ENCODE peak calls at places on chromosomes 1 and 21, in six cellular contexts. V is stomach, U is heart left ventricle, L is tibial nerve, T is breast epithelium, D is transverse colon. Y is an unnamed sample.

GRCh38 chr1:1092149-1092855 is 18.2 kb upstream of the RNF223 start:
- DNase-seq in V (no peak), L (no peak), T (no peak), U (no peak), D (peak; percentile 5), Y (no peak)

GRCh38 chr1:40802078-40803075 is 18.8 kb downstream of the KCNQ4 start:
- DNase-seq in T (peak; percentile 80), V (peak; percentile 91), D (peak; percentile 90), L (peak; percentile 72), U (peak; percentile 89), Y (peak; percentile 32)

GRCh38 chr1:15153842-15154479 is 414 bp downstream of the TMEM51 start:
- DNase-seq in D (peak; percentile 81), U (peak; percentile 73), T (no peak), V (peak; percentile 73), L (no peak), Y (no peak)

GRCh38 chr21:34533938-34534337 is 21.9 kb upstream of the KCNE1 start:
- DNase-seq in U (no peak), D (no peak), T (no peak), L (no peak), V (no peak), Y (no peak)

GRCh38 chr1:189619682-189620332 is 857.9 kb downstream of the BRINP3 start:
- DNase-seq in D (no peak), V (no peak), U (no peak), T (no peak), L (no peak), Y (no peak)

GRCh38 chr1:23114424-23115079 is 54.1 kb downstream of the LUZP1 start:
- DNase-seq in T (no peak), U (no peak), L (no peak), V (no peak), D (no peak), Y (no peak)

GRCh38 chr21:44304041-44304738 is 4.3 kb downstream of the PFKL start:
- DNase-seq in V (no peak), T (no peak), D (peak; percentile 25), L (no peak), U (no peak), Y (no peak)

GRCh38 chr21:17440955-17441354 is 71.9 kb upstream of the CXADR start:
- DNase-seq in V (no peak), T (no peak), D (no peak), U (no peak), L (no peak), Y (no peak)

GRCh38 chr1:163796394-163796821 is 474.7 kb downstream of the NUF2 start:
- DNase-seq in D (no peak), T (no peak), U (no peak), L (no peak), V (no peak), Y (no peak)

GRCh38 chr1:201385299-201385891 is 7.9 kb upstream of the TNNT2 start:
- DNase-seq in D (peak; percentile 80), V (peak; percentile 85), L (no peak), T (peak; percentile 76), U (peak; percentile 65), Y (no peak)

GRCh38 chr1:246447501-246447900 is 59.6 kb downstream of the SMYD3 start:
- DNase-seq in D (no peak), V (no peak), T (no peak), U (no peak), L (no peak), Y (no peak)

GRCh38 chr1:49298304-49298703 is 521.6 kb upstream of the BEND5 start:
- DNase-seq in U (no peak), L (no peak), T (no peak), V (peak; percentile 34), D (no peak), Y (no peak)

DNA sequence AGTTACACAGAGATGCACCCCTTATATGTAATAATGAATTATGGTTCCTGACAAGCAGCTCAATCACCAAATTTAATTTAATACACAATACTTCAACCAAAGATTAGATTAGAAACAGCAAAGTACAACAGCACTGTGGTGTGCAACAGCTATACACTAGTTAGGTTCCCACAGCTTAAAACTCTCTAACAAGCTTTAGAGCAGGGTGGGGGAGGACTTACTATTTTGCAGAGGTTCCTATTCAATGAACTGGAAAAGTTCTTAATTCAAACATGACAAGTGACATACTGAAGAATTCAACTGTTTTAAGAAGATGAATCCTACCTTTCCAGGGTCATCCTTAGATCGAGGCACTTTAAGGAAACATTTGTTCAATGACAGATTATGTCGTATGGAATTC is 70.2 kb downstream of the FOXJ3 start:
- DNase-seq in T (no peak), U (no peak), L (no peak), V (no peak), D (no peak), Y (no peak)
- TF ChIP-seq POLR2A in T (no peak), U (no peak), L (no peak), V (no peak), D (no peak), Y (no peak)

GRCh38 chr1:220003015-220003414 is 43.3 kb downstream of the EPRS1 start:
- DNase-seq in U (no peak), T (no peak), L (no peak), V (no peak), D (no peak), Y (no peak)
- H3K36me3 ChIP-seq in U (peaks cover 97% of the 10 kb centered on the region), T (no peaks in the 10 kb centered on the region), L (peaks cover 28% of the 10 kb centered on the region), V (peaks cover 100% of the 10 kb centered on the region), D (peaks cover 3% of the 10 kb centered on the region), Y (peaks cover 4% of the 10 kb centered on the region)

GRCh38 chr1:154425172-154425571 is 20.0 kb downstream of the IL6R start:
- DNase-seq in D (no peak), T (no peak), U (no peak), V (no peak), L (no peak), Y (no peak)
- H3K4me1 ChIP-seq in D (peaks cover 82% of the 10 kb centered on the region), T (peaks cover 3% of the 10 kb centered on the region), U (peaks cover 39% of the 10 kb centered on the region), V (peaks cover 97% of the 10 kb centered on the region), L (peaks cover 9% of the 10 kb centered on the region), Y (peaks cover 56% of the 10 kb centered on the region)

DNA sequence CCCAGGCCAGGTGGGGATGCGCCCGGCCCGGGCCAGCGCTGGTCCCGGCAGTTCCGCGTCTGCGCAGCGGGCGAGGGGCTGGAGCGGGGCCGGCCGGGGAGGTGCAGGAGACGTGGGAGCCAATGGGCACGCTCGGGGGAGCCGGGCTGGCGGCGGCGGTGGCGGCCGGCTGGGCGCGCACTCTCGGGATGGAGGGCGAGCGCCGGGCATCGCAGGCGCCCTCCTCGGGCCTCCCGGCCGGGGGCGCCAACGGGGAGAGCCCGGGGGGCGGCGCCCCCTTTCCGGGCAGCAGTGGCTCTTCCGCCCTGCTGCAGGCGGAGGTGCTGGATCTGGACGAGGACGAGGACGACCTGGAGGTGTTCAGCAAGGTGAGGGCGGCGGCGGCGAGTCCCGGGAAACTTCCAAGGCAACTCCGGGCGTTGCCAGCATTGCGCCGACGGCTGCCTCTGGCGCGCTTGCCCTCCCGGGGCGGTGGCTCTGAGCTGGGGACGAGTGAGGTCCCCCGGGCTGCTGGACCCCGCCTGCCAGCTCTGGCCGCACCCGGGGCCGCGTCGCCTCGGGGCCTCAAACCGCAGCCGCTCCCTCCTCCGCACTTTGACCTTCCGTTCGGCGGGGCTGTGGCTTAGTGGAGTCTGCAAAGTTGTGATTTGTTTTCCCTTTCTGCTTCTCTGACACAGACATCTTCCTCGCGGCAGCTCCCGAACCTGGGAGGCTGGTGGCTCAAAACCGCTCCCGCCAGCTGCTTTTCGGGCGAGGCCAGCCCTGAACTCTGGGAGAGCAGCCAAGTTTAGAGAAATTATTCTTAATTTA is at the start of gene SNX7:
- DNase-seq in V (peak; percentile 88), D (peak; percentile 89), U (peak; percentile 90), L (peak; percentile 61), T (peak; percentile 88), Y (no peak)
- TF ChIP-seq POLR2A in V (no peak), D (peak; percentile 80), U (no peak), L (peak; percentile 19), T (no peak), Y (no peak)

GRCh38 chr1:37958690-37959089 is 11.8 kb upstream of the INPP5B start:
- DNase-seq in L (no peak), U (no peak), V (no peak), D (no peak), T (no peak), Y (no peak)
- H3K36me3 ChIP-seq in L (peaks cover 28% of the 10 kb centered on the region), U (peaks cover 70% of the 10 kb centered on the region), V (peaks cover 78% of the 10 kb centered on the region), D (no peaks in the 10 kb centered on the region), T (no peaks in the 10 kb centered on the region), Y (peaks cover 3% of the 10 kb centered on the region)

GRCh38 chr21:39637197-39637970 is 24.6 kb downstream of the B3GALT5 start:
- DNase-seq in V (no peak), T (no peak), L (no peak), D (peak; percentile 80), U (no peak), Y (no peak)

GRCh38 chr21:39641827-39642450 is 29.2 kb downstream of the B3GALT5 start:
- DNase-seq in V (no peak), U (no peak), L (no peak), D (no peak), T (no peak), Y (no peak)

GRCh38 chr21:39640754-39641153 is 28.0 kb downstream of the B3GALT5 start:
- DNase-seq in T (no peak), V (no peak), U (no peak), D (no peak), L (no peak), Y (no peak)

GRCh38 chr21:39634507-39634906 is 21.8 kb downstream of the B3GALT5 start:
- DNase-seq in U (no peak), T (no peak), V (no peak), L (no peak), D (no peak), Y (no peak)

GRCh38 chr21:39637971-39638628 is 25.4 kb downstream of the B3GALT5 start:
- DNase-seq in V (no peak), D (peak; percentile 38), L (no peak), U (no peak), T (no peak), Y (no peak)
- H3K4me1 ChIP-seq in V (peaks cover 6% of the 10 kb centered on the region), D (peaks cover 20% of the 10 kb centered on the region), L (no peaks in the 10 kb centered on the region), U (no peaks in the 10 kb centered on the region), T (no peaks in the 10 kb centered on the region), Y (peaks cover 21% of the 10 kb centered on the region)

GRCh38 chr1:228087771-228088251 is 5.3 kb downstream of the ARF1 start:
- DNase-seq in L (peak; percentile 9), T (peak; percentile 42), V (no peak), D (peak; percentile 9), U (no peak), Y (no peak)
- TF ChIP-seq POLR2A in L (no peak), T (no peak), V (no peak), D (no peak), U (no peak), Y (no peak)

GRCh38 chr21:46264046-46264689 is 21.2 kb downstream of the MCM3AP start:
- DNase-seq in L (no peak), U (no peak), D (no peak), T (no peak), V (no peak), Y (no peak)
- H3K36me3 ChIP-seq in L (peaks cover 55% of the 10 kb centered on the region), U (peaks cover 97% of the 10 kb centered on the region), D (peaks cover 3% of the 10 kb centered on the region), T (peaks cover 10% of the 10 kb centered on the region), V (peaks cover 99% of the 10 kb centered on the region), Y (peaks cover 100% of the 10 kb centered on the region)

GRCh38 chr1:204091787-204092312 is 18.9 kb downstream of the SOX13 start:
- DNase-seq in L (no peak), T (no peak), U (no peak), D (no peak), V (no peak), Y (no peak)

GRCh38 chr1:204093756-204094155 is 20.8 kb downstream of the SOX13 start:
- DNase-seq in L (no peak), D (no peak), U (no peak), T (no peak), V (no peak), Y (no peak)

GRCh38 chr1:204094262-204095247 is 21.6 kb downstream of the SOX13 start:
- DNase-seq in L (no peak), D (peak; percentile 30), T (no peak), V (no peak), U (peak; percentile 59), Y (no peak)

GRCh38 chr1:204093421-204093717 is 20.5 kb downstream of the SOX13 start:
- DNase-seq in V (peak; percentile 46), U (no peak), D (peak; percentile 87), L (no peak), T (no peak), Y (no peak)

GRCh38 chr1:204092632-204093420 is 19.9 kb downstream of the SOX13 start:
- DNase-seq in D (peak; percentile 49), U (no peak), T (no peak), L (no peak), V (no peak), Y (no peak)
- H3K4me1 ChIP-seq in D (peaks cover 65% of the 10 kb centered on the region), U (peaks cover 14% of the 10 kb centered on the region), T (peaks cover 15% of the 10 kb centered on the region), L (peaks cover 3% of the 10 kb centered on the region), V (peaks cover 65% of the 10 kb centered on the region), Y (peaks cover 17% of the 10 kb centered on the region)